ENCODE peak calls at places on chromosome 16, in ten cellular contexts. H is activated CD4-positive, CD25-positive, alpha-beta regulatory T cell treated with anti-CD3 and anti-CD28 coated beads, Interleukin-2, amount 50 U/mL, for 16 hours; T is hypothalamus; D is CD8-positive, alpha-beta memory T cell; C is CD4-positive, alpha-beta T cell; J is kidney; A is fibroblast of mammary gland; R is ecto neural progenitor cell; K is frontal cortex; B is NCI-H82. L is an unnamed sample.

GRCh38 chr16:55682086-55682485 is 26.3 kb downstream of the SLC6A2 start:
- DNase-seq in C (no peak), B (no peak), K (no peak), J (no peak), R (no peak), H (no peak), A (no peak), D (no peak), T (no peak), L (no peak)

GRCh38 chr16:27779719-27780161 is 229.8 kb downstream of the KATNIP start:
- DNase-seq in D (no peak), K (peak), J (peak), A (peak), R (peak), B (peak), H (no peak), C (no peak), T (peak), L (no peak)

GRCh38 chr16:2507052-2507678 is 6.6 kb upstream of the ATP6V0C start:
- DNase-seq in R (no peak), C (no peak), J (peak), T (no peak), H (no peak), B (no peak), K (no peak), A (no peak), D (no peak), L (peak)

GRCh38 chr16:87393680-87394055 is 1.5 kb downstream of the MAP1LC3B start:
- DNase-seq in A (no peak), C (no peak), J (no peak), D (no peak), R (no peak), T (no peak), K (no peak), H (no peak), B (no peak), L (no peak)

GRCh38 chr16:14063618-14064581 is 7.2 kb upstream of the MRTFB start:
- DNase-seq in R (no peak), D (no peak), B (no peak), J (no peak), H (no peak), T (no peak), K (no peak), C (no peak), A (no peak), L (no peak)

GRCh38 chr16:17301593-17302135 is 169.1 kb downstream of the XYLT1 start:
- DNase-seq in B (peak), C (no peak), A (no peak), R (no peak), H (no peak), J (no peak), D (no peak), K (no peak), T (no peak), L (no peak)

GRCh38 chr16:88476817-88477397 is 23.8 kb downstream of the ZFPM1 start:
- DNase-seq in C (no peak), R (no peak), J (no peak), D (no peak), T (no peak), K (no peak), H (no peak), B (no peak), A (no peak), L (no peak)

GRCh38 chr16:82653550-82654511 is 27.1 kb downstream of the CDH13 start:
- DNase-seq in H (peak), K (no peak), T (no peak), B (no peak), C (peak), J (peak), A (peak), R (no peak), D (peak), L (no peak)

GRCh38 chr16:54862529-54862928 is 68.1 kb upstream of the IRX5 start:
- DNase-seq in J (no peak), D (no peak), A (no peak), H (no peak), B (no peak), R (no peak), T (no peak), K (no peak), C (no peak), L (no peak)

GRCh38 chr16:228151-228855 is 946 bp downstream of the LUC7L start:
- DNase-seq in C (no peak), D (peak), T (no peak), H (no peak), R (no peak), K (no peak), J (no peak), A (no peak), B (peak), L (no peak)

L was measured in left lung.